ENCODE peak calls at places on chromosomes 16 and 17, in seven cellular contexts. M is stimulated activated CD8-positive, alpha-beta memory T cell treated with anti-CD3 and anti-CD28 coated beads, Interleukin-15, amount 100 ng/mL, for 48 hours; W is adrenal gland; H is RPMI7951; R is CD8-positive, alpha-beta memory T cell; D is ACHN; G is M059J. C is an unnamed sample.

GRCh38 chr17:61647044-61647443 is 56.0 kb upstream of the NACA2 start:
- DNase-seq in M (no peak), W (no peak), H (peak), R (no peak), D (no peak), G (peak), C (no peak)

GRCh38 chr17:68937890-68938514 is 17.2 kb downstream of the ABCA8 start:
- DNase-seq in M (no peak), W (no peak), H (no peak), R (no peak), D (no peak), G (no peak), C (no peak)

GRCh38 chr16:77191259-77191969 is 424 bp downstream of the MON1B start:
- DNase-seq in M (no peak), W (peak), H (peak), R (no peak), D (peak), G (peak), C (no peak)

GRCh38 chr16:65634833-65635232 is 513.0 kb upstream of the CDH11 start:
- DNase-seq in M (no peak), W (no peak), H (no peak), R (no peak), D (no peak), G (no peak), C (no peak)

GRCh38 chr16:3149193-3149530 is 14.3 kb downstream of the ZNF213 start:
- DNase-seq in M (no peak), W (no peak), H (no peak), R (no peak), D (no peak), G (no peak), C (no peak)

GRCh38 chr16:2971985-2972784 is 3.0 kb downstream of the PAQR4 start:
- DNase-seq in M (no peak), W (no peak), H (no peak), R (no peak), D (no peak), G (peak), C (no peak)

GRCh38 chr17:10683853-10684252 is 13.5 kb downstream of the SCO1 start:
- DNase-seq in M (no peak), W (no peak), H (peak), R (peak), D (peak), G (peak), C (no peak)

GRCh38 chr16:58999751-59000150 is 265.6 kb upstream of the GOT2 start:
- DNase-seq in M (no peak), W (no peak), H (no peak), R (no peak), D (no peak), G (no peak), C (no peak)

GRCh38 chr16:68372806-68373205 is 62.0 kb downstream of the PRMT7 start:
- DNase-seq in M (no peak), W (no peak), H (no peak), R (no peak), D (no peak), G (no peak), C (no peak)

GRCh38 chr17:79874329-79874981 is 35.2 kb upstream of the CBX4 start:
- DNase-seq in M (no peak), W (no peak), H (peak), R (peak), D (peak), G (peak), C (no peak)

GRCh38 chr17:35766903-35767510 is 6.3 kb downstream of the C17orf50 start:
- DNase-seq in M (no peak), W (peak), H (no peak), R (no peak), D (peak), G (peak), C (no peak)

GRCh38 chr16:67194257-67194656 is 2.3 kb downstream of the E2F4 start:
- DNase-seq in M (no peak), W (no peak), H (no peak), R (no peak), D (no peak), G (no peak), C (no peak)

GRCh38 chr17:14594690-14595089 is 293.8 kb downstream of the HS3ST3B1 start:
- DNase-seq in M (no peak), W (no peak), H (no peak), R (no peak), D (no peak), G (no peak), C (no peak)

GRCh38 chr16:67397451-67397801 is 4.1 kb upstream of the TPPP3 start:
- DNase-seq in M (no peak), W (no peak), H (no peak), R (no peak), D (no peak), G (no peak), C (no peak)

GRCh38 chr16:15946257-15947044 is 3.0 kb upstream of the ABCC1 start:
- DNase-seq in M (no peak), W (no peak), H (peak), R (no peak), D (no peak), G (peak), C (no peak)

GRCh38 chr16:87312008-87312407 is 5.2 kb downstream of the C16orf95 start:
- DNase-seq in M (no peak), W (no peak), H (no peak), R (no peak), D (no peak), G (no peak), C (no peak)

GRCh38 chr16:9845661-9846361 is 336.4 kb downstream of the GRIN2A start:
- DNase-seq in M (no peak), W (no peak), H (no peak), R (no peak), D (no peak), G (peak), C (no peak)

GRCh38 chr17:5809056-5809455 is 224.7 kb upstream of the NLRP1 start:
- DNase-seq in M (no peak), W (no peak), H (no peak), R (no peak), D (no peak), G (no peak), C (no peak)

GRCh38 chr16:82181456-82182185 is 11.6 kb upstream of the MPHOSPH6 start:
- DNase-seq in M (no peak), W (no peak), H (peak), R (no peak), D (no peak), G (no peak), C (no peak)

GRCh38 chr17:61314368-61315078 is 85.1 kb upstream of the TBX2 start:
- DNase-seq in M (no peak), W (peak), H (peak), R (no peak), D (no peak), G (peak), C (no peak)

GRCh38 chr16:1414532-1415265 is at the start of gene UNKL:
- DNase-seq in M (peak), W (peak), H (peak), R (peak), D (peak), G (peak), C (peak)

GRCh38 chr17:39208893-39209292 is 8.8 kb downstream of the RPL19 start:
- DNase-seq in M (no peak), W (no peak), H (no peak), R (no peak), D (no peak), G (no peak), C (no peak)

GRCh38 chr17:80755650-80756405 is 211.2 kb downstream of the RPTOR start:
- DNase-seq in M (no peak), W (no peak), H (no peak), R (no peak), D (no peak), G (no peak), C (no peak)

GRCh38 chr16:3467182-3467581 is 23.7 kb downstream of the NAA60 start:
- DNase-seq in M (no peak), W (no peak), H (no peak), R (no peak), D (no peak), G (no peak), C (no peak)

C was measured in T-helper 1 cell.